ENCODE peak calls at places on chromosome 17, in four cellular contexts. T is A549, Y is K562, B is HCT116. A is an unnamed sample.

GRCh38 chr17:21445091-21445650 is 69.0 kb downstream of the KCNJ12 start:
- DNase-seq in T (no peak), Y (no peak), B (no peak), A (no peak)

GRCh38 chr17:6494239-6494941 is 50.1 kb downstream of the PIMREG start:
- DNase-seq in T (no peak), Y (no peak), B (no peak), A (no peak)

GRCh38 chr17:6420173-6420641 is 14.7 kb downstream of the AIPL1 start:
- DNase-seq in T (peak), Y (peak), B (no peak), A (peak)

GRCh38 chr17:50658602-50659001 is 23.9 kb downstream of the ABCC3 start:
- DNase-seq in T (no peak), Y (peak), B (no peak), A (no peak)

GRCh38 chr17:8728251-8728925 is 16.2 kb downstream of the CCDC42 start:
- DNase-seq in T (no peak), Y (no peak), B (no peak), A (no peak)

GRCh38 chr17:65183736-65184135 is 46.6 kb downstream of the RGS9 start:
- DNase-seq in T (peak), Y (no peak), B (no peak), A (peak)

GRCh38 chr17:42112552-42113176 is at the start of gene DHX58:
- DNase-seq in T (peak), Y (peak), B (no peak), A (peak)

GRCh38 chr17:2111691-2112090 is 56.8 kb downstream of the HIC1 start:
- DNase-seq in T (no peak), Y (no peak), B (no peak), A (no peak)

GRCh38 chr17:69969897-69970296 is 105.1 kb upstream of the KCNJ16 start:
- DNase-seq in T (no peak), Y (peak), B (no peak), A (no peak)

GRCh38 chr17:12053552-12053951 is 32.9 kb downstream of the MAP2K4 start:
- DNase-seq in T (no peak), Y (peak), B (no peak), A (peak)

GRCh38 chr17:63944736-63945499 is 12.8 kb upstream of the CD79B start:
- DNase-seq in T (no peak), Y (no peak), B (no peak), A (no peak)

GRCh38 chr17:72338847-72339790 is 218.3 kb downstream of the SOX9 start:
- DNase-seq in T (peak), Y (no peak), B (peak), A (no peak)

GRCh38 chr17:57369509-57369945 is 113.2 kb downstream of the MSI2 start:
- DNase-seq in T (no peak), Y (no peak), B (no peak), A (no peak)

GRCh38 chr17:74760404-74761105 is 12.1 kb downstream of the NHERF1 start:
- DNase-seq in T (no peak), Y (peak), B (no peak), A (no peak)

GRCh38 chr17:53626286-53626685 is 196.4 kb upstream of the KIF2B start:
- DNase-seq in T (peak), Y (peak), B (no peak), A (no peak)

GRCh38 chr17:49218941-49219913 is 8.7 kb downstream of the ABI3 start:
- DNase-seq in T (no peak), Y (peak), B (no peak), A (peak)

GRCh38 chr17:50414808-50415207 is 11.2 kb upstream of the ACSF2 start:
- DNase-seq in T (no peak), Y (no peak), B (no peak), A (no peak)

GRCh38 chr17:55576237-55576998 is 65.2 kb upstream of the SMIM36 start:
- DNase-seq in T (peak), Y (peak), B (peak), A (no peak)

GRCh38 chr17:50640701-50641338 is 6.1 kb downstream of the ABCC3 start:
- DNase-seq in T (peak), Y (peak), B (no peak), A (no peak)

GRCh38 chr17:63646492-63646815 is 24.2 kb downstream of the MAP3K3 start:
- DNase-seq in T (no peak), Y (no peak), B (no peak), A (no peak)

GRCh38 chr17:74211929-74212261 is 1.5 kb upstream of the TTYH2 start:
- DNase-seq in T (no peak), Y (peak), B (no peak), A (peak)

GRCh38 chr17:19724501-19725420 is 8.4 kb upstream of the SLC47A2 start:
- DNase-seq in T (no peak), Y (no peak), B (no peak), A (no peak)

GRCh38 chr17:76385892-76386786 is 1.7 kb downstream of the SPHK1 start:
- DNase-seq in T (peak), Y (peak), B (peak), A (peak)

GRCh38 chr17:55434721-55435120 is 13.1 kb upstream of the MMD start:
- DNase-seq in T (no peak), Y (no peak), B (no peak), A (no peak)

GRCh38 chr17:36602030-36602737 is 801 bp downstream of the MRM1 start:
- DNase-seq in T (peak), Y (peak), B (no peak), A (peak)

GRCh38 chr17:75785016-75785769 is 587 bp downstream of the UNK start:
- DNase-seq in T (no peak), Y (peak), B (peak), A (peak)

GRCh38 chr17:74329378-74329777 is 3.4 kb downstream of the KIF19 start:
- DNase-seq in T (no peak), Y (no peak), B (no peak), A (no peak)

GRCh38 chr17:76973040-76973439 is 104.8 kb downstream of the MGAT5B start:
- DNase-seq in T (no peak), Y (no peak), B (no peak), A (no peak)

GRCh38 chr17:19717031-19717360 is 612 bp upstream of the SLC47A2 start:
- DNase-seq in T (no peak), Y (no peak), B (no peak), A (no peak)

GRCh38 chr17:76948301-76948700 is 80.1 kb downstream of the MGAT5B start:
- DNase-seq in T (no peak), Y (no peak), B (no peak), A (no peak)

GRCh38 chr17:80195671-80196529 is 24.2 kb downstream of the SGSH start:
- DNase-seq in T (no peak), Y (peak), B (no peak), A (peak)

DNA sequence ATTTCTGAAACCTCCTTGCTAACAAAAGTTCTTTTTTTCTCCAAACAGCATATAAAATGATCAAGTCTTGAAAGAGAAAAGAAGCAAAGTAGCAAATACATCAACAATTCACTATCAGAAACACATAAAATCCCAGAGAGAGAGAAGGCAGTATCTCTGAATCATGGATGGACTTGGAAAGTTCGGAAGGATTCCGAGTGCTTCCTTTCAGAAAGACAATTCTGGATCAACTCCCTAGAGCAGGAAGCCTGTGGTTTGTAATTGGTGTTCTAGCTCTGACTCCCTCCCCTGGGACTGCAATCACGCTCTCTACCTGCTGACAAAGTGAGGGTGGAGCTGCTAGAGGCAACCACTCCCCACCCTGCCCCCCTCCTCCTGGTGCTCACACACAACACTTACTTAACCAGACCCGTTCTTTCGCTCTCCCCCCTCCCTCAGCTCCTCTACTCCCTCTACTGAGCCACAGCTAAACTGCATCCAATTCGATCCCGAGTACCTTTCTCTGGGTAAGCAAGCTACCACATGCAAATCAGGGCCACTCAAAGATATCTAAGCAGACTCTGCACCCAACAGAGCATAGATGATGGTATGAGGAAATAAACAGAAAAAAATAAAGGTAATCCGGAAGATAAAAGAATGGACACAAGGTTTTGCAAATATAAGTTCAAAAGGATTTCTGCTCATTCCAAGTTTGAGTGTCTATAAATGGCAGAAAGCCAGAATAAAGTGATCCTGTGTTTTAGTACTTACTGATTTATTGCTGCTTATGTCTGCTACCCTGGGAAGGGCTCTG is at the start of gene RNF43:
- DNase-seq in T (peak), Y (peak), B (peak), A (peak)
- TF ChIP-seq REST in T (no peak), Y (no peak), B (no peak), A (no peak)

GRCh38 chr17:45768000-45768399 is 16.1 kb upstream of the CRHR1 start:
- DNase-seq in T (no peak), Y (no peak), B (no peak), A (peak)
- TF ChIP-seq REST in T (peak), Y (no peak), B (peak), A (peak)

GRCh38 chr17:67290244-67290993 is 45.4 kb upstream of the HELZ start:
- DNase-seq in T (no peak), Y (no peak), B (no peak), A (no peak)

GRCh38 chr17:67290994-67291362 is 46.0 kb upstream of the HELZ start:
- DNase-seq in T (no peak), Y (no peak), B (no peak), A (no peak)

GRCh38 chr17:67293251-67294203 is 48.5 kb upstream of the HELZ start:
- DNase-seq in T (peak), Y (peak), B (peak), A (peak)

GRCh38 chr17:67285360-67285759 is 40.4 kb upstream of the HELZ start:
- DNase-seq in T (no peak), Y (no peak), B (no peak), A (no peak)

GRCh38 chr17:67289174-67289876 is 44.3 kb upstream of the HELZ start:
- DNase-seq in T (no peak), Y (no peak), B (no peak), A (peak)
- TF ChIP-seq REST in T (no peak), Y (no peak), B (no peak), A (no peak)

DNA sequence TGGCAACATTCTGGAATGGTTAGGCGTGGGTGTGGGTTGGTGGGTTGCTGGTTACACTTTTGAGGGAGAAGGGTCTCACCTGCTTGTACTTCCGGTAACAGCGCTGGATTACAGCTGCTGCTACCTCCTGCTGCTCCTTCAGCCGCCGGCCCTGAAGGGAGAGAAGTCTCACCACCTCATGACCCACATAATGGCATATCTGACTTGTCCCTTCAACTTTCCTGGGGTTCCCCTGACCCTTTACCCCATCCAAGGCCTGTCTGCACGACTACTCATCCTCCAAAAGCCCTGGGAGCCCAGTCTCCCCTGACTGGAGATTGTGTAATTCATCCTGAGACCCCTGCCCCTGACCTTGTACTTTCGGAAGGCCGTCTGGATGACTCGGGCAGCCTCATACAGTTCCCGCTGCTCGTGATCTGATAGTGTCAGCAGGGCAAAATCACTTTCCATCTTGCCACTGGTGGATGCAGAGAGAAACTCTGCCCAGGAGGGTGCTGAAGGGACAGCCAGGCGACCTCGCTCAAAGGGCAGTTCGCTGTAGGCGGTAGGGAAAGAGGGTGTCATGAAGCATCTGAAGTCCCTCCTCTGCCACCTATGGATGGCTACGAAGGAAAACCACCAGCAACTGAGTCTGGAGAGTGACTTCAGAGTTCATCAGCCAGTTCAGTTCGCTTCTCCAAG is 2.1 kb upstream of the SPAG7 start:
- DNase-seq in T (no peak), Y (no peak), B (no peak), A (no peak)
- TF ChIP-seq REST in T (no peak), Y (no peak), B (no peak), A (no peak)

A was measured in GM23338.